ENCODE peak calls at places on chromosomes 16 and 17, in five cellular contexts. A is OCI-LY7, E is lung, B is AG09319, S is K562. Z is an unnamed sample.

GRCh38 chr16:31063495-31063842 is 10.6 kb downstream of the ZNF668 start:
- DNase-seq in A (no peak), E (no peak), B (no peak), S (no peak), Z (no peak)

GRCh38 chr17:8685396-8685795 is 54.9 kb upstream of the MYH10 start:
- DNase-seq in A (no peak), E (no peak), B (no peak), S (no peak), Z (no peak)

GRCh38 chr17:18026408-18026776 is 12.6 kb downstream of the ATPAF2 start:
- DNase-seq in A (no peak), E (no peak), B (peak), S (no peak), Z (no peak)

GRCh38 chr16:55555436-55555835 is 11.0 kb upstream of the CAPNS2 start:
- DNase-seq in A (no peak), E (no peak), B (no peak), S (no peak), Z (no peak)

GRCh38 chr17:17146791-17147406 is 59.2 kb downstream of the PLD6 start:
- DNase-seq in A (peak), E (no peak), B (no peak), S (peak), Z (no peak)

GRCh38 chr17:83064732-83065659 is 14.4 kb upstream of the METRNL start:
- DNase-seq in A (no peak), E (peak), B (no peak), S (no peak), Z (no peak)

GRCh38 chr16:16940351-16940750 is 530.4 kb downstream of the XYLT1 start:
- DNase-seq in A (no peak), E (no peak), B (no peak), S (peak), Z (no peak)

GRCh38 chr16:51359141-51359960 is 208.3 kb upstream of the SALL1 start:
- DNase-seq in A (no peak), E (no peak), B (no peak), S (no peak), Z (no peak)

GRCh38 chr17:7587420-7587786 is 2.5 kb downstream of the SOX15 start:
- DNase-seq in A (no peak), E (no peak), B (peak), S (peak), Z (no peak)

GRCh38 chr17:1384881-1385280 is 15.1 kb downstream of the YWHAE start:
- DNase-seq in A (no peak), E (no peak), B (no peak), S (no peak), Z (no peak)

GRCh38 chr17:77729587-77729986 is 228.9 kb upstream of the TNRC6C start:
- DNase-seq in A (no peak), E (no peak), B (no peak), S (no peak), Z (no peak)

GRCh38 chr17:57552114-57552601 is 192.9 kb downstream of the CCDC182 start:
- DNase-seq in A (peak), E (no peak), B (no peak), S (peak), Z (peak)

GRCh38 chr16:15961557-15962205 is 12.3 kb downstream of the ABCC1 start:
- DNase-seq in A (no peak), E (no peak), B (no peak), S (no peak), Z (no peak)

GRCh38 chr17:10127819-10128375 is 70.5 kb downstream of the GAS7 start:
- DNase-seq in A (no peak), E (peak), B (peak), S (no peak), Z (no peak)

GRCh38 chr16:20327444-20328041 is at the start of gene GP2:
- DNase-seq in A (no peak), E (no peak), B (no peak), S (peak), Z (no peak)

GRCh38 chr17:68601565-68602266 is 549 bp upstream of the FAM20A start:
- DNase-seq in A (no peak), E (no peak), B (no peak), S (no peak), Z (no peak)

GRCh38 chr17:3903051-3903825 is 10.4 kb upstream of the CAMKK1 start:
- DNase-seq in A (no peak), E (no peak), B (no peak), S (no peak), Z (no peak)

GRCh38 chr17:68197997-68198930 is 49.6 kb upstream of the AMZ2 start:
- DNase-seq in A (no peak), E (no peak), B (no peak), S (no peak), Z (peak)

GRCh38 chr17:76872221-76872873 is 4.1 kb downstream of the MGAT5B start:
- DNase-seq in A (no peak), E (no peak), B (peak), S (peak), Z (no peak)

GRCh38 chr16:64094170-64094960 is 1027.5 kb downstream of the CDH11 start:
- DNase-seq in A (no peak), E (no peak), B (no peak), S (no peak), Z (no peak)

GRCh38 chr16:11361751-11362742 is 16.8 kb downstream of the RMI2 start:
- DNase-seq in A (peak), E (no peak), B (no peak), S (no peak), Z (peak)

GRCh38 chr16:54361813-54362212 is 75.2 kb upstream of the IRX3 start:
- DNase-seq in A (no peak), E (no peak), B (no peak), S (no peak), Z (no peak)
- TF ChIP-seq CTCF in A (no peak), E (no peak), B (no peak), S (no peak), Z (no peak)

GRCh38 chr16:3611145-3611977 is at the start of gene SLX4:
- DNase-seq in A (peak), E (peak), B (peak), S (peak), Z (peak)
- TF ChIP-seq CTCF in A (no peak), E (no peak), B (no peak), S (no peak), Z (no peak)

GRCh38 chr16:85215478-85216120 is 103.3 kb upstream of the CIBAR2 start:
- DNase-seq in A (no peak), E (no peak), B (no peak), S (no peak), Z (no peak)
- TF ChIP-seq CTCF in A (no peak), E (no peak), B (no peak), S (no peak), Z (no peak)

GRCh38 chr16:29899516-29900101 is at the start of gene SEZ6L2:
- DNase-seq in A (no peak), E (peak), B (peak), S (peak), Z (peak)
- TF ChIP-seq CTCF in A (no peak), E (no peak), B (peak), S (peak), Z (no peak)

GRCh38 chr16:48146131-48146530 is 9.7 kb downstream of the ABCC12 start:
- DNase-seq in A (no peak), E (no peak), B (no peak), S (no peak), Z (no peak)
- TF ChIP-seq CTCF in A (no peak), E (no peak), B (no peak), S (no peak), Z (no peak)

GRCh38 chr16:89395150-89396142 is 94.9 kb downstream of the ANKRD11 start:
- DNase-seq in A (no peak), E (peak), B (peak), S (no peak), Z (no peak)
- TF ChIP-seq CTCF in A (no peak), E (no peak), B (no peak), S (no peak), Z (no peak)

DNA sequence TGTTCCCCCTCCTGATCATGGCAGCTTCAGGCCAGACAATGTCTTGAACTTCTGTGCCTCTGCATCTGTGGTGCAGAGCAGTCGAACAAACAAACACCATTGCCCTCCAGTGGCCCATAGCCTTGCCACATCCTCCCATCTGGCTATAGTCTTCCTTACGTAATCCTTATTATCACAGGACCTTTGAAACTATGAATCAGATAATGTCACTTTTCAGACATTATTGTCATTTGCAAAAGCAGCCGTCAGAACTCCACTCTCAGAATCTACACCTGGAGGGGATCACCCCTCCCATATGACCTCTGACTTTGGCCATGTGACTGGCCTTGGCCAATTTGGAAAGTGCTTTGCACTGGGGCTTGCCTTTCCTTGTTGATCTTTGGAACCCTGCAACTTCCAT is 387.3 kb downstream of the MAF start:
- DNase-seq in A (no peak), E (no peak), B (no peak), S (no peak), Z (no peak)
- TF ChIP-seq CTCF in A (no peak), E (no peak), B (no peak), S (no peak), Z (no peak)

Z was measured in GM20000.